ENCODE peak calls at places on chromosomes 12 and 14, in six cellular contexts. C is fibroblast of lung, P is H1, M is HepG2, F is GM23248, V is neural progenitor cell. D is an unnamed sample.

GRCh38 chr14:60220084-60220483 is 28.9 kb upstream of the PPM1A start:
- DNase-seq in C (no peak), P (no peak), M (no peak), F (no peak), V (no peak), D (no peak)

GRCh38 chr14:38553586-38553985 is 297.7 kb upstream of the CLEC14A start:
- DNase-seq in C (peak; percentile 91), P (no peak), M (no peak), F (peak; percentile 92), V (no peak), D (peak; percentile 36)

GRCh38 chr12:112514926-112515642 is 96.3 kb downstream of the PTPN11 start:
- DNase-seq in C (no peak), P (no peak), M (no peak), F (peak; percentile 67), V (no peak), D (no peak)

GRCh38 chr12:15796493-15797141 is 7.4 kb upstream of the EPS8 start:
- DNase-seq in C (peak; percentile 72), P (no peak), M (peak; percentile 37), F (peak; percentile 67), V (no peak), D (peak; percentile 79)

GRCh38 chr12:94320109-94320508 is 139.6 kb downstream of the CEP83 start:
- DNase-seq in C (no peak), P (no peak), M (no peak), F (no peak), V (no peak), D (no peak)

GRCh38 chr12:38386238-38386985 is 69.8 kb downstream of the ALG10B start:
- DNase-seq in C (no peak), P (no peak), M (no peak), F (no peak), V (no peak), D (peak; percentile 78)

GRCh38 chr14:85604671-85605070 is 74.7 kb downstream of the FLRT2 start:
- DNase-seq in C (no peak), P (no peak), M (no peak), F (no peak), V (no peak), D (no peak)

GRCh38 chr14:35365130-35366047 is 39.2 kb downstream of the NFKBIA start:
- DNase-seq in C (peak; percentile 92), P (no peak), M (peak; percentile 98), F (peak; percentile 97), V (no peak), D (peak; percentile 84)

GRCh38 chr12:15151141-15152091 is 69.8 kb downstream of the RERG start:
- DNase-seq in C (peak; percentile 26), P (no peak), M (peak; percentile 5), F (peak; percentile 38), V (peak; percentile 38), D (peak; percentile 42)

GRCh38 chr12:104480012-104480411 is 23.3 kb downstream of the CHST11 start:
- DNase-seq in C (no peak), P (no peak), M (no peak), F (no peak), V (no peak), D (no peak)

GRCh38 chr14:68820536-68820935 is 27.7 kb upstream of the ZFP36L1 start:
- DNase-seq in C (no peak), P (no peak), M (no peak), F (no peak), V (no peak), D (no peak)

GRCh38 chr14:49586673-49587460 is 687 bp upstream of the RPS29 start:
- DNase-seq in C (peak; percentile 73), P (no peak), M (peak; percentile 52), F (peak; percentile 73), V (peak; percentile 57), D (peak; percentile 91)

GRCh38 chr14:22882529-22883190 is 362 bp upstream of the REM2 start:
- DNase-seq in C (peak; percentile 62), P (no peak), M (no peak), F (peak; percentile 66), V (peak; percentile 82), D (peak; percentile 39)

GRCh38 chr14:95597784-95598204 is 62.9 kb downstream of the GLRX5 start:
- DNase-seq in C (peak; percentile 29), P (peak; percentile 38), M (no peak), F (peak; percentile 65), V (peak; percentile 82), D (no peak)

GRCh38 chr12:59452259-59452658 is 143.6 kb upstream of the SLC16A7 start:
- DNase-seq in C (peak; percentile 85), P (no peak), M (no peak), F (peak; percentile 93), V (no peak), D (peak; percentile 86)

GRCh38 chr14:75254381-75254821 is 24.2 kb upstream of the FOS start:
- DNase-seq in C (no peak), P (no peak), M (no peak), F (no peak), V (no peak), D (peak; percentile 21)
- H3K4me1 ChIP-seq in C (peaks cover 5% of the 10 kb centered on the region), P (no peaks in the 10 kb centered on the region), M (peaks cover 54% of the 10 kb centered on the region), F (peaks cover 20% of the 10 kb centered on the region), V (peaks cover 5% of the 10 kb centered on the region), D (peaks cover 33% of the 10 kb centered on the region)

GRCh38 chr12:132451172-132451835 is 38.6 kb upstream of the FBRSL1 start:
- DNase-seq in C (no peak), P (no peak), M (no peak), F (no peak), V (no peak), D (no peak)

GRCh38 chr12:132452596-132453350 is 37.2 kb upstream of the FBRSL1 start:
- DNase-seq in C (no peak), P (no peak), M (no peak), F (no peak), V (no peak), D (no peak)

GRCh38 chr12:132453361-132454133 is 36.4 kb upstream of the FBRSL1 start:
- DNase-seq in C (peak; percentile 70), P (no peak), M (no peak), F (peak; percentile 86), V (peak; percentile 47), D (peak; percentile 73)

GRCh38 chr12:132450391-132451171 is 39.4 kb upstream of the FBRSL1 start:
- DNase-seq in C (no peak), P (no peak), M (no peak), F (no peak), V (no peak), D (no peak)

GRCh38 chr12:132451836-132452195 is 38.1 kb upstream of the FBRSL1 start:
- DNase-seq in C (no peak), P (no peak), M (no peak), F (no peak), V (no peak), D (no peak)
- H3K9ac ChIP-seq in C (no peak overlapping the region), P (no peak overlapping the region), M (no peak overlapping the region), F (no peak overlapping the region), V (no peak overlapping the region), D (no peak overlapping the region)

GRCh38 chr12:49093746-49094103 is 876 bp downstream of the DHH start:
- DNase-seq in C (no peak), P (no peak), M (no peak), F (no peak), V (peak; percentile 55), D (no peak)

GRCh38 chr12:49092086-49092815 is 2.4 kb downstream of the DHH start:
- DNase-seq in C (no peak), P (no peak), M (peak; percentile 51), F (peak; percentile 75), V (peak; percentile 90), D (peak; percentile 63)

GRCh38 chr12:49092816-49093406 is 1.7 kb downstream of the DHH start:
- DNase-seq in C (no peak), P (no peak), M (no peak), F (no peak), V (no peak), D (no peak)

GRCh38 chr12:49094966-49095365 is 365 bp upstream of the DHH start:
- DNase-seq in C (no peak), P (no peak), M (no peak), F (no peak), V (no peak), D (no peak)

GRCh38 chr12:49094104-49094948 is at the start of gene DHH:
- DNase-seq in C (peak; percentile 9), P (no peak), M (no peak), F (peak; percentile 34), V (peak; percentile 83), D (peak; percentile 18)
- TF ChIP-seq EZH2 in C (peak; percentile 73), P (peak; percentile 86), M (no peak), F (peak; percentile 86), V (peak; percentile 81), D (peak; percentile 62)

GRCh38 chr14:51395361-51395849 is 155.4 kb downstream of the TMX1 start:
- DNase-seq in C (peak; percentile 86), P (no peak), M (no peak), F (peak; percentile 78), V (peak; percentile 37), D (peak; percentile 71)

GRCh38 chr14:51398898-51399297 is 158.9 kb downstream of the TMX1 start:
- DNase-seq in C (peak; percentile 84), P (no peak), M (no peak), F (peak; percentile 96), V (no peak), D (peak; percentile 99)

GRCh38 chr14:51396222-51396815 is 156.3 kb downstream of the TMX1 start:
- DNase-seq in C (peak; percentile 99), P (no peak), M (no peak), F (peak; percentile 96), V (no peak), D (peak; percentile 99)

GRCh38 chr14:51394804-51395203 is 154.8 kb downstream of the TMX1 start:
- DNase-seq in C (no peak), P (no peak), M (no peak), F (no peak), V (no peak), D (peak; percentile 55)

DNA sequence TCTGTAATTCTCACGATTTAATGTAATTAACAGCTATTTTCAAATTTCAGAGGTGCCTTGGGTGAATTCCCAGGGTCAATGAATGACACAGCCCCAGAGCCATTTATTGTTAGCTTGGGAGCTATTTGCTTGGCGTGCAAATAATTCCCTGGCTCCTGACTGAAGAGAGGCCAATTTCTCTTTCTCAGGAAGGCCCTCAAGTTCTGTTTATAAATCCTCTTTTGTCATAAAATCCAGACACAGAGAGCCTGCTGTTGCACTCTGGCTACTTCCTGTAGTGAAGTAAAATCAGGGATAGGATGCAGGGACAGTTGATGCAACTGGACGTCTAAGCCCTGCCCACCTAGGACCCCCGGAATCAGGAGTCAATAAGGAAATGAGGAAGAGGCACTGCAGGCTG is 154.3 kb downstream of the TMX1 start:
- DNase-seq in C (peak; percentile 42), P (no peak), M (no peak), F (peak; percentile 59), V (no peak), D (no peak)
- H3K4me1 ChIP-seq in C (peaks cover 27% of the 10 kb centered on the region), P (peaks cover 5% of the 10 kb centered on the region), M (peaks cover 14% of the 10 kb centered on the region), F (peaks cover 50% of the 10 kb centered on the region), V (peaks cover 16% of the 10 kb centered on the region), D (peaks cover 52% of the 10 kb centered on the region)

GRCh38 chr12:111427417-111428074 is 21.8 kb downstream of the SH2B3 start:
- DNase-seq in C (no peak), P (no peak), M (no peak), F (no peak), V (no peak), D (no peak)

GRCh38 chr12:111426341-111427185 is 20.8 kb downstream of the SH2B3 start:
- DNase-seq in C (peak; percentile 47), P (no peak), M (no peak), F (peak; percentile 54), V (no peak), D (peak; percentile 33)

GRCh38 chr12:111424793-111425251 is 19.1 kb downstream of the SH2B3 start:
- DNase-seq in C (no peak), P (no peak), M (no peak), F (no peak), V (peak; percentile 53), D (no peak)

GRCh38 chr12:111424189-111424792 is 18.6 kb downstream of the SH2B3 start:
- DNase-seq in C (no peak), P (no peak), M (no peak), F (no peak), V (no peak), D (no peak)

GRCh38 chr12:111425655-111426054 is 19.9 kb downstream of the SH2B3 start:
- DNase-seq in C (no peak), P (no peak), M (no peak), F (no peak), V (no peak), D (peak; percentile 63)
- H3K9ac ChIP-seq in C (no peak overlapping the region), P (no peak overlapping the region), M (no peak overlapping the region), F (no peak overlapping the region), V (no peak overlapping the region), D (no peak overlapping the region)